ENCODE peak calls at places on chromosomes 3 and 15, in seven cellular contexts. M is IMR-90, X is right lobe of liver, N is heart left ventricle, R is Peyer's patch, E is uterus, A is breast epithelium. I is an unnamed sample. For H3K9me3, the result is how much of the 10 kb centered on the place peaks cover.

GRCh38 chr3:11651900-11652299 is 8.2 kb upstream of the VGLL4 start:
- DNase-seq in M (peak), X (no peak), N (no peak), R (no peak), E (no peak), A (no peak), I (no peak)

GRCh38 chr3:44058022-44058867 is 183.4 kb upstream of the TOPAZ1 start:
- DNase-seq in M (peak), X (no peak), N (no peak), R (peak), E (no peak), A (no peak), I (peak)

GRCh38 chr3:159082514-159082913 is 280.7 kb downstream of the MFSD1 start:
- DNase-seq in M (peak), X (no peak), N (no peak), R (no peak), E (no peak), A (no peak), I (no peak)

GRCh38 chr15:42273900-42274692 is 863 bp upstream of the TMEM87A start:
- DNase-seq in M (peak), X (peak), N (peak), R (peak), E (peak), A (peak), I (peak)

GRCh38 chr3:43515208-43515917 is 106.4 kb downstream of the ANO10 start:
- DNase-seq in M (no peak), X (no peak), N (no peak), R (no peak), E (no peak), A (no peak), I (no peak)

GRCh38 chr3:126342991-126343661 is 14.1 kb downstream of the KLF15 start:
- DNase-seq in M (peak), X (no peak), N (no peak), R (no peak), E (peak), A (peak), I (no peak)

GRCh38 chr3:179687967-179688535 is 35.2 kb downstream of the USP13 start:
- DNase-seq in M (no peak), X (no peak), N (no peak), R (no peak), E (no peak), A (no peak), I (no peak)

GRCh38 chr3:59708202-59708601 is 658.4 kb upstream of the CFAP20DC start:
- DNase-seq in M (no peak), X (no peak), N (no peak), R (no peak), E (no peak), A (no peak), I (no peak)

GRCh38 chr15:28208583-28208982 is 109.5 kb upstream of the OCA2 start:
- DNase-seq in M (no peak), X (no peak), N (peak), R (no peak), E (no peak), A (no peak), I (no peak)

GRCh38 chr3:6417174-6417573 is 443.7 kb upstream of the GRM7 start:
- DNase-seq in M (no peak), X (no peak), N (no peak), R (no peak), E (no peak), A (no peak), I (no peak)

GRCh38 chr3:6416049-6416661 is 444.8 kb upstream of the GRM7 start:
- DNase-seq in M (no peak), X (no peak), N (no peak), R (no peak), E (no peak), A (no peak), I (no peak)

GRCh38 chr3:6421666-6422065 is 439.2 kb upstream of the GRM7 start:
- DNase-seq in M (no peak), X (no peak), N (no peak), R (no peak), E (no peak), A (no peak), I (no peak)

GRCh38 chr3:6418492-6418891 is 442.4 kb upstream of the GRM7 start:
- DNase-seq in M (no peak), X (no peak), N (no peak), R (no peak), E (no peak), A (no peak), I (no peak)
- H3K9me3 ChIP-seq in M (under half), X (under half), N (under half), R (under half), E (under half), A (under half), I (under half)

GRCh38 chr3:39433642-39434041 is 27.1 kb downstream of the RPSA start:
- DNase-seq in M (peak), X (no peak), N (no peak), R (no peak), E (no peak), A (no peak), I (no peak)
- H3K4me3 ChIP-seq in M (no peak), X (no peak), N (no peak), R (no peak), E (no peak), A (peak), I (no peak)

DNA sequence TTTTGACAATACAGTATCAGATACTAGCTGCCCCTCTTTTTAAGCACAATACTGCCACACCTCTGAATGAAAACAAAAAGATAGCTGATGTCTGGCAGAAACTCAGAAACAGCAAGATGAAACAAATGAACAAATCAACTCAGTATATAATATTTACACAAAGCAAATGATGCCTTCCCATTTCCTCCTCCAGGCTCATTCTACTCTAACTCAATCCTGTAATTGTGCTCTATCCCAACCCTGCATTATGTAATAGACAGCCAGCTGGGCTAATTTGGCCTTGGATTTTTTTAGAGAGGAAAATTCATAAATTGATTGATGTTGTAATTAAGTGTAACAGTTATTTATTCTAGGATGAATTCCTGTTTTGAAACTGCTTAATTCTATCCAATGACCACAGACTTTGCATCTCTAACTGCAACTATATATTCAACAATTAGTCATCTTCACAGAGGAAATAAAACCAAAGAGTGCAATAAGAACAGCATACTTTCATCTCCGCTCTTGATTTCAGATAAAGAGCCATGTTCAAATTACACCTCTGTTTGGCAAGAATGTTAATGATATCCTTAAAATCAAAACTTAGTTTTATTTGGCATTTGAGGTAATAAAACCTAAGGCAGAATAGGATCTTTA is 6.1 kb downstream of the ATG3 start:
- DNase-seq in M (peak), X (no peak), N (no peak), R (no peak), E (no peak), A (no peak), I (no peak)
- TF ChIP-seq POLR2A in M (no peak), X (no peak), N (no peak), R (no peak), E (no peak), A (no peak), I (no peak)

GRCh38 chr15:86538141-86538540 is 458.5 kb downstream of the AGBL1 start:
- DNase-seq in M (no peak), X (no peak), N (no peak), R (no peak), E (no peak), A (no peak), I (no peak)

GRCh38 chr15:86541540-86541939 is 461.9 kb downstream of the AGBL1 start:
- DNase-seq in M (no peak), X (no peak), N (no peak), R (no peak), E (no peak), A (no peak), I (no peak)

GRCh38 chr15:86540840-86541467 is 461.3 kb downstream of the AGBL1 start:
- DNase-seq in M (no peak), X (no peak), N (no peak), R (no peak), E (no peak), A (no peak), I (no peak)
- H3K9me3 ChIP-seq in M (under half), X (under half), N (under half), R (under half), E (under half), A (under half), I (under half)

DNA sequence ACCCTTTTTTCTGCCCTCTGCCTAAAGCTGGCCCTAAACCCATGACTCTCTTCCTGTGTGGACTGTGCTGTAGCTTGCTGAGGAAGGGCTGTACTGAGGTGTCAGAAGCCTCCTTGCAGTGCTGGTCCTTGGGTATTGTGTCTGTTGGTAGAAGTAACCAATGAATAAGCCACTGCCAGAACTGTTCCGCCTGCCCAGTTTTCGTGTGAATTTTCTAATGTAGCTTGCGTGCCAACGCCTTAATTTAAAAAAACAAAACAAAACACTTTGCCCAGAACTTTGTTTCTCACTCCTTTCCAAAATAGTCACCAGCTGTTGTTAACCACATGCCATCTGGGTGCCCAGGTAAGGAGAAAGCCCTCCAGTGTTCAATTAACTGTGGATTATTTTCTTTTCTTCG is 101.9 kb downstream of the KLHL25 start:
- DNase-seq in M (no peak), X (no peak), N (no peak), R (peak), E (no peak), A (no peak), I (peak)
- H3K4me3 ChIP-seq in M (no peak), X (no peak), N (no peak), R (no peak), E (no peak), A (no peak), I (no peak)

GRCh38 chr3:12993623-12994356 is 79.4 kb downstream of the IQSEC1 start:
- DNase-seq in M (no peak), X (no peak), N (peak), R (no peak), E (peak), A (no peak), I (peak)
- TF ChIP-seq POLR2A in M (no peak), X (no peak), N (no peak), R (no peak), E (peak), A (no peak), I (no peak)

DNA sequence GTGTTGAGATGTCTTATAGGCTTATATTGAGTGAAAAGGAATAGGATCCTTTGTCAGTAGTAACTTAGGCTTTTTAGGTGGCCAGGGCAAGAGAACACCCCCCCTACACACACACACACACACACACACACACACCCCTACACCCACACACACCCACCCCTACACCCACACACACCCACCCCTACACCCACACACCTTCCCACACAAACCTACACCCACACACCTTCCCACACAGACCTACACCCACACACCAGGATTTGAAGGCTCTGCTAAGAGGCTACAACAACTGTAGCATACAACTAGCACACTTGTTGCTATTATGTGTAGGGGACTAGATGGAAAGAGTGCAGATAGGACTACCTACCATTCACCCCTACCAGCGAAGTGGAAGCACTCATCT is 172.6 kb downstream of the PGPEP1L start:
- DNase-seq in M (no peak), X (no peak), N (no peak), R (no peak), E (no peak), A (no peak), I (no peak)
- H3K9me3 ChIP-seq in M (under half), X (under half), N (under half), R (under half), E (under half), A (under half), I (under half)

DNA sequence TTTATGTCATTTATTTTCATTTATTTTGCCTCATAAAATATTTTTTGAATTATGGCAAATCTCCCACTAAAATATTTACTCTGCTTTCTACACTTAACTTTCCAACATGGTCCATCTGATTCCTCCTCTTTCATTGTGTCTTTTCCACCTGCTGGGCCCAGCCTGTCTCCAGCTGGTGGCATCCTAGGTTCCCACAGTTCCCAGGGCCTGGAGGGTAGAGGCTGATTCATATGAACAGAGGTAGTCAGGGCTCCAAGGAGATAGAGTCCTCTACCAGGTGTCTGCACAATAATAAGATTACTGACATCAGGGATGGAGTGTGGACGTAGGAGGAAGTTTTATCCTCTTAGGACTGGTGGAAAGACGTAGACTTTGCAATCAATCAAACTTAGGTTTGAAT is 14.3 kb downstream of the ZBTB38 start:
- DNase-seq in M (no peak), X (no peak), N (no peak), R (no peak), E (no peak), A (no peak), I (no peak)
- H3K4me3 ChIP-seq in M (no peak), X (no peak), N (no peak), R (no peak), E (no peak), A (no peak), I (no peak)

GRCh38 chr15:30991301-30992072 is at the start of gene MTMR10:
- DNase-seq in M (peak), X (peak), N (peak), R (peak), E (peak), A (peak), I (peak)
- TF ChIP-seq POLR2A in M (peak), X (peak), N (peak), R (peak), E (peak), A (peak), I (peak)

GRCh38 chr15:49758456-49758855 is 137.6 kb downstream of the DTWD1 start:
- DNase-seq in M (peak), X (no peak), N (no peak), R (no peak), E (no peak), A (no peak), I (no peak)
- H3K9me3 ChIP-seq in M (under half), X (under half), N (under half), R (under half), E (under half), A (under half), I (under half)

I was measured in thyroid gland.